ENCODE peak calls at places on chromosomes 16 and 17, in ten cellular contexts. U is colonic mucosa; M is lung; O is activated T-cell treated with anti-CD3 and anti-CD28 coated beads, Interleukin-2, amount 50 U/mL, for 4 hours; C is activated naive CD4-positive, alpha-beta T cell treated with anti-CD3 and anti-CD28 coated beads for 36 hours; Y is lower leg skin; H is stimulated activated CD8-positive, alpha-beta memory T cell treated with anti-CD3 and anti-CD28 coated beads, Interleukin-4, amount 100 ng/mL, for 24 hours; Z is progenitor cell of endocrine pancreas; I is HCEC 1CT; X is NCI-H1417. G is an unnamed sample.

GRCh38 chr17:67862614-67863217 is 37.4 kb downstream of the BPTF start:
- DNase-seq in U (no peak), M (no peak), O (no peak), C (no peak), Y (no peak), H (no peak), Z (no peak), I (peak; percentile 19), X (no peak), G (no peak)

GRCh38 chr17:80791758-80792284 is 199.8 kb upstream of the CHMP6 start:
- DNase-seq in U (peak; percentile 60), M (peak; percentile 44), O (peak; percentile 27), C (peak; percentile 77), Y (peak; percentile 85), H (no peak), Z (no peak), I (peak; percentile 96), X (no peak), G (no peak)

GRCh38 chr17:53628011-53628410 is 194.7 kb upstream of the KIF2B start:
- DNase-seq in U (no peak), M (no peak), O (no peak), C (no peak), Y (no peak), H (no peak), Z (no peak), I (peak; percentile 87), X (no peak), G (no peak)

GRCh38 chr17:8151120-8151640 is 1.0 kb downstream of the PER1 start:
- DNase-seq in U (peak; percentile 87), M (peak; percentile 88), O (peak; percentile 89), C (peak; percentile 86), Y (peak; percentile 83), H (peak; percentile 83), Z (peak; percentile 47), I (peak; percentile 85), X (peak; percentile 67), G (peak; percentile 96)

GRCh38 chr17:58351710-58352017 is 337 bp downstream of the SUPT4H1 start:
- DNase-seq in U (no peak), M (no peak), O (no peak), C (no peak), Y (no peak), H (no peak), Z (no peak), I (no peak), X (no peak), G (no peak)

GRCh38 chr16:63447121-63447520 is 1410.9 kb upstream of the CDH8 start:
- DNase-seq in U (no peak), M (no peak), O (no peak), C (no peak), Y (no peak), H (no peak), Z (no peak), I (no peak), X (peak; percentile 32), G (no peak)

GRCh38 chr17:48162946-48163506 is 55.5 kb downstream of the SNX11 start:
- DNase-seq in U (peak; percentile 25), M (no peak), O (no peak), C (no peak), Y (no peak), H (no peak), Z (no peak), I (no peak), X (peak; percentile 48), G (no peak)

GRCh38 chr17:66302761-66303626 is 581 bp downstream of the PRKCA start:
- DNase-seq in U (peak; percentile 79), M (peak; percentile 51), O (peak; percentile 19), C (peak; percentile 57), Y (no peak), H (peak; percentile 9), Z (peak; percentile 35), I (peak; percentile 49), X (peak; percentile 27), G (peak; percentile 77)

GRCh38 chr16:89915303-89916232 is 3.1 kb upstream of the MC1R start:
- DNase-seq in U (no peak), M (no peak), O (no peak), C (no peak), Y (no peak), H (no peak), Z (no peak), I (no peak), X (no peak), G (no peak)

GRCh38 chr17:3718251-3718650 is 5.5 kb upstream of the HASPIN start:
- DNase-seq in U (no peak), M (no peak), O (no peak), C (no peak), Y (no peak), H (no peak), Z (no peak), I (no peak), X (no peak), G (no peak)

GRCh38 chr17:73760186-73760758 is 116.0 kb upstream of the SDK2 start:
- DNase-seq in U (no peak), M (no peak), O (no peak), C (no peak), Y (no peak), H (no peak), Z (no peak), I (no peak), X (peak; percentile 73), G (no peak)

GRCh38 chr16:67198238-67198734 is 645 bp upstream of the ELMO3 start:
- DNase-seq in U (peak; percentile 80), M (peak; percentile 59), O (no peak), C (peak; percentile 33), Y (no peak), H (no peak), Z (no peak), I (no peak), X (no peak), G (peak; percentile 81)

GRCh38 chr16:54628796-54629625 is 301.7 kb upstream of the IRX5 start:
- DNase-seq in U (no peak), M (peak; percentile 71), O (no peak), C (no peak), Y (no peak), H (no peak), Z (no peak), I (no peak), X (no peak), G (no peak)

GRCh38 chr17:6546069-6546718 is 10.2 kb downstream of the PITPNM3 start:
- DNase-seq in U (no peak), M (no peak), O (no peak), C (no peak), Y (no peak), H (no peak), Z (no peak), I (peak; percentile 34), X (no peak), G (no peak)

GRCh38 chr16:89764711-89765201 is 43.4 kb downstream of the ZNF276 start:
- DNase-seq in U (peak; percentile 75), M (peak; percentile 82), O (peak; percentile 19), C (peak; percentile 37), Y (peak; percentile 54), H (peak; percentile 31), Z (no peak), I (no peak), X (no peak), G (peak; percentile 84)

GRCh38 chr17:80294653-80295052 is 34.0 kb downstream of the RNF213 start:
- DNase-seq in U (no peak), M (no peak), O (no peak), C (no peak), Y (no peak), H (no peak), Z (no peak), I (no peak), X (no peak), G (no peak)

GRCh38 chr17:81342062-81342699 is 47.1 kb upstream of the SLC38A10 start:
- DNase-seq in U (no peak), M (no peak), O (no peak), C (no peak), Y (no peak), H (no peak), Z (no peak), I (peak; percentile 34), X (no peak), G (no peak)

GRCh38 chr16:21952040-21952792 is 945 bp upstream of the UQCRC2 start:
- DNase-seq in U (peak; percentile 94), M (peak; percentile 79), O (peak; percentile 68), C (peak; percentile 78), Y (peak; percentile 69), H (peak; percentile 64), Z (peak; percentile 14), I (peak; percentile 35), X (peak; percentile 59), G (peak; percentile 91)

GRCh38 chr16:10579965-10580918 is at the start of gene EMP2:
- DNase-seq in U (peak; percentile 88), M (peak; percentile 81), O (no peak), C (no peak), Y (no peak), H (no peak), Z (peak; percentile 55), I (peak; percentile 79), X (peak; percentile 47), G (peak; percentile 91)